ENCODE peak calls at places on chromosomes 4 and X, in nine cellular contexts. I is transverse colon, O is breast epithelium, R is uterus, S is gastrocnemius medialis, U is tibial nerve, B is A549, Z is spleen, K is NB4. V is an unnamed sample.

GRCh38 chr4:66266035-66266434 is 595.7 kb upstream of the EPHA5 start:
- DNase-seq in I (no peak), O (no peak), R (no peak), S (no peak), U (no peak), B (no peak), Z (peak; percentile 34), K (no peak), V (no peak)

GRCh38 chr4:98516042-98516440 is 142.4 kb downstream of the TSPAN5 start:
- DNase-seq in I (no peak), O (no peak), R (no peak), S (no peak), U (no peak), B (peak; percentile 53), Z (no peak), K (no peak), V (no peak)

GRCh38 chrX:153380691-153381090 is 20.5 kb downstream of the PNMA6E start:
- DNase-seq in I (no peak), O (no peak), R (no peak), S (no peak), U (no peak), B (no peak), Z (no peak), K (no peak), V (no peak)

GRCh38 chrX:794311-794710 is 163.7 kb downstream of the SHOX start:
- DNase-seq in I (no peak), O (no peak), R (no peak), S (no peak), U (no peak), B (no peak), Z (no peak), K (no peak), V (no peak)

GRCh38 chr4:174210354-174210753 is 73.1 kb downstream of the FBXO8 start:
- DNase-seq in I (no peak), O (no peak), R (no peak), S (no peak), U (no peak), B (no peak), Z (no peak), K (peak; percentile 13), V (no peak)

GRCh38 chrX:22392176-22392814 is 119.6 kb downstream of the CBLL2 start:
- DNase-seq in I (no peak), O (no peak), R (no peak), S (no peak), U (no peak), B (no peak), Z (no peak), K (no peak), V (no peak)

GRCh38 chrX:20527458-20528099 is 260.9 kb upstream of the RPS6KA3 start:
- DNase-seq in I (no peak), O (no peak), R (peak; percentile 22), S (no peak), U (peak; percentile 18), B (peak; percentile 38), Z (no peak), K (peak; percentile 41), V (peak; percentile 10)

GRCh38 chr4:127162741-127163140 is 470.0 kb upstream of the INTU start:
- DNase-seq in I (no peak), O (no peak), R (no peak), S (no peak), U (no peak), B (no peak), Z (no peak), K (peak; percentile 58), V (no peak)

GRCh38 chr4:114208747-114209146 is 229.3 kb upstream of the ARSJ start:
- DNase-seq in I (no peak), O (no peak), R (no peak), S (no peak), U (no peak), B (peak; percentile 1), Z (no peak), K (no peak), V (no peak)

GRCh38 chr4:181018998-181019397 is 1224.2 kb upstream of the TENM3 start:
- DNase-seq in I (no peak), O (no peak), R (no peak), S (no peak), U (no peak), B (no peak), Z (no peak), K (no peak), V (no peak)

GRCh38 chr4:185016946-185017797 is 1.1 kb upstream of the HELT start:
- DNase-seq in I (no peak), O (no peak), R (no peak), S (no peak), U (no peak), B (peak; percentile 25), Z (no peak), K (no peak), V (no peak)

GRCh38 chr4:127410201-127410600 is 222.6 kb upstream of the INTU start:
- DNase-seq in I (no peak), O (no peak), R (no peak), S (peak; percentile 17), U (no peak), B (no peak), Z (no peak), K (no peak), V (no peak)

GRCh38 chrX:78104447-78105176 is 564 bp downstream of the PGK1 start:
- DNase-seq in I (peak; percentile 70), O (peak; percentile 23), R (peak; percentile 27), S (peak; percentile 80), U (peak; percentile 9), B (peak; percentile 74), Z (peak; percentile 84), K (peak; percentile 87), V (peak; percentile 81)

GRCh38 chr4:120304801-120305200 is 238.2 kb upstream of the MAD2L1 start:
- DNase-seq in I (no peak), O (no peak), R (no peak), S (no peak), U (no peak), B (no peak), Z (no peak), K (no peak), V (no peak)

GRCh38 chr4:152010680-152011079 is 249.9 kb upstream of the GATB start:
- DNase-seq in I (no peak), O (no peak), R (no peak), S (no peak), U (no peak), B (no peak), Z (no peak), K (no peak), V (no peak)

GRCh38 chr4:54226399-54227260 is 2.5 kb upstream of the PDGFRA start:
- DNase-seq in I (peak; percentile 50), O (peak; percentile 38), R (peak; percentile 82), S (peak; percentile 59), U (peak; percentile 73), B (no peak), Z (peak; percentile 80), K (no peak), V (no peak)
- TF ChIP-seq POLR2A in I (peak; percentile 36), O (no peak), R (no peak), S (peak; percentile 40), U (peak; percentile 37), B (no peak), Z (no peak), K (no peak), V (no peak)

GRCh38 chr4:83535520-83535944 is 376 bp upstream of the GPAT3 start:
- DNase-seq in I (peak; percentile 71), O (peak; percentile 28), R (peak; percentile 28), S (peak; percentile 82), U (peak; percentile 20), B (no peak), Z (peak; percentile 78), K (peak; percentile 56), V (peak; percentile 36)

GRCh38 chr4:83536649-83537352 is 893 bp downstream of the GPAT3 start:
- DNase-seq in I (peak; percentile 14), O (no peak), R (peak; percentile 18), S (peak; percentile 26), U (no peak), B (no peak), Z (no peak), K (no peak), V (no peak)

GRCh38 chr4:83535945-83536648 is at the start of gene GPAT3:
- DNase-seq in I (peak; percentile 91), O (peak; percentile 75), R (peak; percentile 75), S (peak; percentile 94), U (peak; percentile 62), B (peak; percentile 86), Z (peak; percentile 93), K (peak; percentile 83), V (peak; percentile 62)
- TF ChIP-seq POLR2A in I (peak; percentile 81), O (no peak), R (peak; percentile 37), S (peak; percentile 93), U (no peak), B (no peak), Z (peak; percentile 24), K (peak; percentile 19), V (no peak)

GRCh38 chr4:122733805-122734155 is 1.3 kb downstream of the BBS12 start:
- DNase-seq in I (no peak), O (no peak), R (no peak), S (no peak), U (no peak), B (no peak), Z (no peak), K (no peak), V (peak; percentile 29)

GRCh38 chr4:122731676-122732075 is 828 bp upstream of the BBS12 start:
- DNase-seq in I (no peak), O (no peak), R (no peak), S (no peak), U (no peak), B (no peak), Z (no peak), K (no peak), V (no peak)

GRCh38 chr4:122728781-122729330 is 3.6 kb upstream of the BBS12 start:
- DNase-seq in I (no peak), O (no peak), R (no peak), S (no peak), U (no peak), B (no peak), Z (no peak), K (no peak), V (no peak)

GRCh38 chr4:122732329-122733026 is at the start of gene BBS12:
- DNase-seq in I (peak; percentile 100), O (peak; percentile 98), R (peak; percentile 99), S (peak; percentile 98), U (peak; percentile 100), B (peak; percentile 98), Z (peak; percentile 100), K (peak; percentile 98), V (peak; percentile 99)
- TF ChIP-seq POLR2A in I (peak; percentile 61), O (no peak), R (peak; percentile 8), S (no peak), U (no peak), B (peak; percentile 25), Z (no peak), K (no peak), V (peak; percentile 65)

DNA sequence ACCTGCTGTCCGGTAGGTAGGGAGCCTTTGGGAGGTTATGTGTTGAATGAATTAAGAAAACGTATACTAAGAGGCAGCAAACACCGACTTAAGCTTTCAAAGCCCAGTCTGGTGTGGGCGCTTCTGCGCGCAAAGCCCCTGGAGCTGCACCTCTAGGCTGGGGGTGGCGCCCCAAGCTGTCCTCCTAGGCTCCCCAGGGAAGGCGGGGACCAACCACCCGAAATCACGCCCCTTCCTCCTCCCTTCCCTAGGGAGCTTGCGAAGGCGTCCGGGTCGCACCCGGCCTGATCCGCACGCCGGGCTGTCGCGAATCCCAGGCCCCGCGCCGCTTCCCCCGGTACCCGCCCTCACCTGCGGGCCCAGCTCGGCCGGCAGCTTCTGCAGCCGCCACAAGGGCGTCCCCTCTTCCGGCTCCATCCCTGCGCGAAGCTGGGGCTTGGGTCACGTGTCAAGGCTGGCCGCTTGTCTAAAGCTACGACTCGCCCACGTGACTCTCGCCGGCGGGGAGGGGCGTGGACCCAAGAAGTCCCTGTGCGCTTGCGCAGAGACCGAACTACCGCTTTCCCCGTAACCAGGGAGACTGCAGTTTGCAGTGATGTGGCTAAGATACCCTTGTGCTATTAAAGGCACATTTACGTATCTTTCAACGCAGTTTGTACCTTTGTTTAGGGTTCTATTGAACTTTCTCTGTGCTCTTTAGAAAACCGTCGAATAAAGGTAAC is at the start of gene COMMD8:
- DNase-seq in I (peak; percentile 98), O (peak; percentile 94), R (peak; percentile 97), S (peak; percentile 89), U (peak; percentile 96), B (peak; percentile 92), Z (peak; percentile 100), K (peak; percentile 96), V (peak; percentile 98)
- TF ChIP-seq POLR2A in I (peak; percentile 70), O (no peak), R (peak; percentile 42), S (no peak), U (peak; percentile 60), B (peak; percentile 71), Z (no peak), K (peak; percentile 66), V (peak; percentile 63)

V was measured in erythroblast.